ENCODE peak calls at places on chromosome 19, in four cellular contexts. One of them, this sample, is unnamed.

GRCh38 chr19:55451163-55451521 is 8.0 kb upstream of the SHISA7 start:
- DNase-seq in foreskin fibroblast: no peak
- DNase-seq in brain microvascular endothelial cell: no peak
- DNase-seq in lower lobe of right lung: no peak
- DNase-seq in this sample: no peak

GRCh38 chr19:47848425-47848824 is 10.6 kb upstream of the TPRX2 start:
- DNase-seq in foreskin fibroblast: no peak
- DNase-seq in brain microvascular endothelial cell: no peak
- DNase-seq in lower lobe of right lung: no peak
- DNase-seq in this sample: no peak

GRCh38 chr19:48633148-48634035 is 3.8 kb downstream of the DBP start:
- DNase-seq in foreskin fibroblast: no peak
- DNase-seq in brain microvascular endothelial cell: no peak
- DNase-seq in lower lobe of right lung: no peak
- DNase-seq in this sample: peak; percentile 70

GRCh38 chr19:42178791-42179500 is 38.5 kb downstream of the DEDD2 start:
- DNase-seq in foreskin fibroblast: no peak
- DNase-seq in brain microvascular endothelial cell: no peak
- DNase-seq in lower lobe of right lung: no peak
- DNase-seq in this sample: no peak

GRCh38 chr19:46147791-46148288 is at the start of gene IGFL2:
- DNase-seq in foreskin fibroblast: no peak
- DNase-seq in brain microvascular endothelial cell: no peak
- DNase-seq in lower lobe of right lung: no peak
- DNase-seq in this sample: peak; percentile 85

GRCh38 chr19:30116984-30117555 is 175.0 kb downstream of the URI1 start:
- DNase-seq in foreskin fibroblast: no peak
- DNase-seq in brain microvascular endothelial cell: no peak
- DNase-seq in lower lobe of right lung: no peak
- DNase-seq in this sample: no peak

GRCh38 chr19:16252459-16253205 is 54.9 kb downstream of the AP1M1 start:
- DNase-seq in foreskin fibroblast: no peak
- DNase-seq in brain microvascular endothelial cell: no peak
- DNase-seq in lower lobe of right lung: peak; percentile 67
- DNase-seq in this sample: no peak

GRCh38 chr19:28372800-28373199 is 840.2 kb downstream of the UQCRFS1 start:
- DNase-seq in foreskin fibroblast: no peak
- DNase-seq in brain microvascular endothelial cell: no peak
- DNase-seq in lower lobe of right lung: no peak
- DNase-seq in this sample: no peak

GRCh38 chr19:49335071-49335783 is at the start of gene CD37:
- DNase-seq in foreskin fibroblast: no peak
- DNase-seq in brain microvascular endothelial cell: no peak
- DNase-seq in lower lobe of right lung: peak; percentile 67
- DNase-seq in this sample: no peak

GRCh38 chr19:39419003-39419402 is 6.5 kb downstream of the PLEKHG2 start:
- DNase-seq in foreskin fibroblast: no peak
- DNase-seq in brain microvascular endothelial cell: no peak
- DNase-seq in lower lobe of right lung: no peak
- DNase-seq in this sample: no peak

GRCh38 chr19:1126984-1127760 is 23.4 kb downstream of the GPX4 start:
- DNase-seq in foreskin fibroblast: no peak
- DNase-seq in brain microvascular endothelial cell: no peak
- DNase-seq in lower lobe of right lung: peak; percentile 34
- DNase-seq in this sample: no peak

GRCh38 chr19:49363265-49364082 is at the start of gene DKKL1:
- DNase-seq in foreskin fibroblast: peak; percentile 97
- DNase-seq in brain microvascular endothelial cell: peak; percentile 100
- DNase-seq in lower lobe of right lung: peak; percentile 99
- DNase-seq in this sample: peak; percentile 99

GRCh38 chr19:6023085-6023682 is 45.2 kb upstream of the RANBP3 start:
- DNase-seq in foreskin fibroblast: peak; percentile 63
- DNase-seq in brain microvascular endothelial cell: peak; percentile 34
- DNase-seq in lower lobe of right lung: peak; percentile 39
- DNase-seq in this sample: peak; percentile 71

GRCh38 chr19:42235181-42235580 is 7.2 kb downstream of the GSK3A start:
- DNase-seq in foreskin fibroblast: no peak
- DNase-seq in brain microvascular endothelial cell: no peak
- DNase-seq in lower lobe of right lung: no peak
- DNase-seq in this sample: no peak

GRCh38 chr19:2811221-2811722 is 8.4 kb upstream of the ZNF554 start:
- DNase-seq in foreskin fibroblast: no peak
- DNase-seq in brain microvascular endothelial cell: no peak
- DNase-seq in lower lobe of right lung: no peak
- DNase-seq in this sample: no peak

GRCh38 chr19:41064974-41065569 is 23.2 kb upstream of the CYP2A13 start:
- DNase-seq in foreskin fibroblast: peak; percentile 9
- DNase-seq in brain microvascular endothelial cell: peak; percentile 25
- DNase-seq in lower lobe of right lung: no peak
- DNase-seq in this sample: peak; percentile 3

GRCh38 chr19:8526345-8527062 is 12.5 kb upstream of the ZNF414 start:
- DNase-seq in foreskin fibroblast: peak; percentile 87
- DNase-seq in brain microvascular endothelial cell: peak; percentile 92
- DNase-seq in lower lobe of right lung: peak; percentile 89
- DNase-seq in this sample: peak; percentile 69

GRCh38 chr19:34676697-34677385 is at the start of gene SCGB2B2:
- DNase-seq in foreskin fibroblast: peak; percentile 28
- DNase-seq in brain microvascular endothelial cell: no peak
- DNase-seq in lower lobe of right lung: peak; percentile 61
- DNase-seq in this sample: no peak
- TF ChIP-seq CTCF in foreskin fibroblast: peak; percentile 9
- TF ChIP-seq CTCF in brain microvascular endothelial cell: peak; percentile 32
- TF ChIP-seq CTCF in lower lobe of right lung: no peak
- TF ChIP-seq CTCF in this sample: no peak

GRCh38 chr19:18636969-18637629 is at the start of gene KLHL26:
- DNase-seq in foreskin fibroblast: no peak
- DNase-seq in brain microvascular endothelial cell: no peak
- DNase-seq in lower lobe of right lung: no peak
- DNase-seq in this sample: no peak

GRCh38 chr19:18639706-18640105 is 2.9 kb downstream of the KLHL26 start:
- DNase-seq in foreskin fibroblast: no peak
- DNase-seq in brain microvascular endothelial cell: no peak
- DNase-seq in lower lobe of right lung: no peak
- DNase-seq in this sample: no peak

GRCh38 chr19:18636183-18636968 is 452 bp upstream of the KLHL26 start:
- DNase-seq in foreskin fibroblast: peak; percentile 89
- DNase-seq in brain microvascular endothelial cell: peak; percentile 95
- DNase-seq in lower lobe of right lung: peak; percentile 99
- DNase-seq in this sample: peak; percentile 99

GRCh38 chr19:18635831-18636182 is 1.0 kb upstream of the KLHL26 start:
- DNase-seq in foreskin fibroblast: no peak
- DNase-seq in brain microvascular endothelial cell: no peak
- DNase-seq in lower lobe of right lung: no peak
- DNase-seq in this sample: no peak

DNA sequence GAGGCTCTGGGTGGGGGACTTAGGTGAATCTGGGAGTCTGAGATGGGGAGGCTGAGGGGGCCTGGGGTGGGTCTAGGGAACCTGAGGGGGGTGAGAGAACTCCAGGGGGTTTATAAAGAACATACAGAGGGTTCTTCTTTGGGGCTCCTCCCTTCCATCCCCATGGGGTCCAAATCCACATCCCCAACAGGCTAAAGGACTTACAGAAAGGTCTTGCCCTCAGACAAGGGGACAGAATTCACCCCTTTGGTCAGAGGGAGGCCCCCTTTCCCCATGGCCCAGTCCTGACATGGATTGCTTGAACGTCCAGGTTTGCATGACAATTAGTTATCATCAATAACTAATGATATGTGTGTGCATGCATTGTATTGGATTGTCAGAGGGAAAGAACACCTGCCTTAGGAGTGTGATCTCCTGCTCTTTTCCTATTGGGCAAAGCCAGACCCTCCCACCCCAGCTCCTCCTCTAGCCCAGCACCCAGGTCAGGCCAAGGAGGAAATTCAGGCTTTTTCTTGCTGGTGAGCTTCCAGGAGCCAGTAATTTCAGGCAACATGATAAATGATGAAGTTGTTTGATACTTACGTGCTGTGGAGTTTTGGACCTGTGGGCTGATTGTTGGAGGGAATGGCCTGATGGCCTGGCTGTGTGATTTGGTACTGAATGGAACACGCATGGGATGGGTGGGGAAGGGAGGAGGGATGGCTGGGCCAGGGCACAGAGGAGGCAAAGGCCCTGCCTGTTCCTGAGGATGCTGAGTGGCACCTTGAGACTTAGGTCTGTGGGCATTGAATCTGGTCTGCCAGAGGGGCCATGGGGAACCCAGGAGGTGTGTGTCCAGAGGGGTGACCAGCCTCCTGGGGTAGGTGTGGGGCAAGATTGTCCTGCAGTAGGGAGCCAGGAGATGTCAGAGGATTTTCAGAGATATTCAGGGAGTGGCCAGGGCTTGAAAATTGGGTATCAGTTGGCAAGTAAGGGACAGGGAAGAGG is 1.1 kb downstream of the KLHL26 start:
- DNase-seq in foreskin fibroblast: no peak
- DNase-seq in brain microvascular endothelial cell: no peak
- DNase-seq in lower lobe of right lung: no peak
- DNase-seq in this sample: peak; percentile 55
- H3K4me3 ChIP-seq in foreskin fibroblast: peak overlapping the region; percentile 76
- H3K4me3 ChIP-seq in brain microvascular endothelial cell: peak overlapping the region; percentile 71
- H3K4me3 ChIP-seq in lower lobe of right lung: peak overlapping the region; percentile 78
- H3K4me3 ChIP-seq in this sample: peak overlapping the region; percentile 56

GRCh38 chr19:17929056-17929455 is 3.8 kb upstream of the CCDC124 start:
- DNase-seq in foreskin fibroblast: no peak
- DNase-seq in brain microvascular endothelial cell: no peak
- DNase-seq in lower lobe of right lung: no peak
- DNase-seq in this sample: no peak

GRCh38 chr19:17936379-17936778 is 3.6 kb downstream of the CCDC124 start:
- DNase-seq in foreskin fibroblast: no peak
- DNase-seq in brain microvascular endothelial cell: no peak
- DNase-seq in lower lobe of right lung: no peak
- DNase-seq in this sample: no peak

GRCh38 chr19:17931532-17932191 is 1.2 kb upstream of the CCDC124 start:
- DNase-seq in foreskin fibroblast: no peak
- DNase-seq in brain microvascular endothelial cell: no peak
- DNase-seq in lower lobe of right lung: peak; percentile 44
- DNase-seq in this sample: no peak

GRCh38 chr19:17933414-17934129 is 757 bp downstream of the CCDC124 start:
- DNase-seq in foreskin fibroblast: peak; percentile 32
- DNase-seq in brain microvascular endothelial cell: peak; percentile 12
- DNase-seq in lower lobe of right lung: no peak
- DNase-seq in this sample: peak; percentile 92

GRCh38 chr19:17932485-17933338 is at the start of gene CCDC124:
- DNase-seq in foreskin fibroblast: peak; percentile 88
- DNase-seq in brain microvascular endothelial cell: peak; percentile 86
- DNase-seq in lower lobe of right lung: peak; percentile 94
- DNase-seq in this sample: peak; percentile 94
- TF ChIP-seq CTCF in foreskin fibroblast: peak; percentile 94
- TF ChIP-seq CTCF in brain microvascular endothelial cell: peak; percentile 96
- TF ChIP-seq CTCF in lower lobe of right lung: peak; percentile 89
- TF ChIP-seq CTCF in this sample: peak; percentile 93

DNA sequence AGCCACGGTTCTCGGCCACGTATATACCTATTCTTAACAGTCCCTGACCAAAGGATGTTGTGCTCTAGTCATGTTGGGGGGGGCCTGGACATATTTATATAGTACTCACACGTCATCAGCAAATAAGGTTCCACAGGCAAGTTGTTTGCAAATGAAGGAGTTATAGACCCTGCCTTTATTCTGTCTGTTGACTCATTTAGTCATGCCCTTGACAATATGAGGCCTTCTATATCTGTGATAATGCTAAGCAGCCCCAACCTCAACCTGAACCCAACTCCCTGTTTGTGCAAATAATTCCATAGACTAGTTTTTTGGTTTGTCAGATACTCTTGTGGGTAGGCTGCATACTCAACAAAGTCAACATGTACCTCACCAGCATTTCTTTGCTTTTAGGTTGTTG is 8.9 kb downstream of the ZNF586 start:
- DNase-seq in foreskin fibroblast: no peak
- DNase-seq in brain microvascular endothelial cell: no peak
- DNase-seq in lower lobe of right lung: no peak
- DNase-seq in this sample: no peak
- H3K4me3 ChIP-seq in foreskin fibroblast: no peak overlapping the region
- H3K4me3 ChIP-seq in brain microvascular endothelial cell: no peak overlapping the region
- H3K4me3 ChIP-seq in lower lobe of right lung: no peak overlapping the region
- H3K4me3 ChIP-seq in this sample: no peak overlapping the region

GRCh38 chr19:11451942-11452813 is 16.7 kb downstream of the PRKCSH start:
- DNase-seq in foreskin fibroblast: no peak
- DNase-seq in brain microvascular endothelial cell: no peak
- DNase-seq in lower lobe of right lung: no peak
- DNase-seq in this sample: no peak
- TF ChIP-seq CTCF in foreskin fibroblast: no peak
- TF ChIP-seq CTCF in brain microvascular endothelial cell: peak; percentile 55
- TF ChIP-seq CTCF in lower lobe of right lung: no peak
- TF ChIP-seq CTCF in this sample: no peak